ENCODE peak calls at places on chromosome 19, in eight cellular contexts. B is activated gamma-delta T cell treated with anti-CD3 and anti-CD28 coated beads, Interleukin-2, amount 50 U/mL, for 16 hours; Y is neural crest cell; O is T-cell; P is stimulated activated CD8-positive, alpha-beta memory T cell treated with anti-CD3 and anti-CD28 coated beads, Interleukin-7, amount 100 ng/mL, for 24 hours; N is tibial nerve; S is effector CD4-positive, alpha-beta T cell; U is tibial artery. Z is an unnamed sample.

GRCh38 chr19:44374789-44375188 is 18.3 kb upstream of the ZNF112 start:
- DNase-seq in S (no peak), N (no peak), O (no peak), Y (no peak), U (no peak), P (no peak), B (no peak), Z (no peak)

GRCh38 chr19:49064768-49065611 is at the start of gene NTF4:
- DNase-seq in N (no peak), Y (peak), O (no peak), P (no peak), B (no peak), S (no peak), U (no peak), Z (peak)

GRCh38 chr19:8831373-8831772 is 731 bp downstream of the ZNF558 start:
- DNase-seq in Y (no peak), B (no peak), O (no peak), U (no peak), S (no peak), P (no peak), N (no peak), Z (no peak)

GRCh38 chr19:53156888-53157287 is 2.0 kb downstream of the ZNF347 start:
- DNase-seq in U (no peak), P (no peak), S (no peak), N (no peak), Y (no peak), B (no peak), O (no peak), Z (no peak)

GRCh38 chr19:35975608-35976214 is 19.3 kb upstream of the SDHAF1 start:
- DNase-seq in N (no peak), S (no peak), P (no peak), Y (no peak), O (no peak), B (no peak), U (no peak), Z (no peak)

GRCh38 chr19:44741258-44741731 is 7.2 kb upstream of the BCL3 start:
- DNase-seq in N (no peak), P (no peak), U (no peak), S (no peak), O (no peak), B (no peak), Y (no peak), Z (no peak)

GRCh38 chr19:36059180-36059910 is 4.6 kb downstream of the WDR62 start:
- DNase-seq in U (no peak), P (no peak), N (no peak), O (no peak), Y (no peak), B (no peak), S (no peak), Z (no peak)

GRCh38 chr19:3358919-3359849 is 7.2 kb upstream of the NFIC start:
- DNase-seq in P (no peak), B (peak), O (peak), Y (no peak), U (peak), S (peak), N (peak), Z (peak)

GRCh38 chr19:31140717-31141116 is 208.5 kb downstream of the TSHZ3 start:
- DNase-seq in N (no peak), S (no peak), P (no peak), Y (no peak), O (no peak), B (no peak), U (no peak), Z (peak)

GRCh38 chr19:18309525-18310064 is 13.3 kb downstream of the LSM4 start:
- DNase-seq in N (no peak), Y (no peak), O (no peak), U (no peak), S (no peak), P (no peak), B (no peak), Z (no peak)

GRCh38 chr19:27815985-27816384 is 1397.0 kb downstream of the UQCRFS1 start:
- DNase-seq in U (no peak), B (no peak), S (no peak), N (no peak), P (no peak), O (no peak), Y (no peak), Z (no peak)

GRCh38 chr19:48873476-48874308 is 1.5 kb downstream of the PPP1R15A start:
- DNase-seq in Y (no peak), P (no peak), B (no peak), U (no peak), O (no peak), S (no peak), N (no peak), Z (no peak)

GRCh38 chr19:35169226-35169995 is 14.9 kb downstream of the FXYD5 start:
- DNase-seq in U (no peak), O (no peak), B (no peak), N (no peak), S (no peak), Y (no peak), P (no peak), Z (no peak)

GRCh38 chr19:343941-344624 is 513 bp downstream of the MIER2 start:
- DNase-seq in B (no peak), U (no peak), Y (peak), O (peak), P (no peak), S (peak), N (no peak), Z (peak)

GRCh38 chr19:34375598-34375997 is 10.6 kb downstream of the GPI start:
- DNase-seq in S (no peak), Y (no peak), O (no peak), B (no peak), U (no peak), P (no peak), N (no peak), Z (no peak)

GRCh38 chr19:6765738-6766356 is 1.4 kb downstream of the SH2D3A start:
- DNase-seq in U (no peak), B (no peak), Y (no peak), N (no peak), S (peak), O (peak), P (no peak), Z (no peak)

GRCh38 chr19:3982701-3983541 is 2.3 kb downstream of the EEF2 start:
- DNase-seq in O (no peak), S (no peak), N (no peak), B (no peak), Y (no peak), U (peak), P (no peak), Z (no peak)

GRCh38 chr19:32868206-32868950 is 1.2 kb downstream of the SLC7A9 start:
- DNase-seq in P (no peak), N (no peak), Y (no peak), O (no peak), B (no peak), S (no peak), U (peak), Z (no peak)

GRCh38 chr19:7554990-7555864 is 19.7 kb downstream of the PNPLA6 start:
- DNase-seq in Y (no peak), N (no peak), S (no peak), O (no peak), U (no peak), B (no peak), P (no peak), Z (peak)

GRCh38 chr19:3175761-3176714 is 2.5 kb upstream of the S1PR4 start:
- DNase-seq in Y (no peak), B (no peak), P (no peak), O (no peak), U (no peak), N (no peak), S (peak), Z (no peak)

GRCh38 chr19:12065100-12065538 is 588 bp downstream of the ZNF844 start:
- DNase-seq in O (peak), U (peak), Y (peak), P (no peak), S (no peak), B (no peak), N (no peak), Z (no peak)

GRCh38 chr19:49348305-49349188 is 13.3 kb downstream of the CD37 start:
- DNase-seq in S (no peak), N (no peak), P (no peak), U (no peak), O (no peak), B (no peak), Y (no peak), Z (no peak)

GRCh38 chr19:41476583-41476982 is 33.6 kb downstream of the ERICH4 start:
- DNase-seq in N (no peak), U (no peak), B (no peak), Y (no peak), O (no peak), P (no peak), S (no peak), Z (no peak)

GRCh38 chr19:31819837-31820236 is 470.6 kb upstream of the TSHZ3 start:
- DNase-seq in S (no peak), Y (no peak), P (no peak), U (no peak), O (no peak), B (no peak), N (no peak), Z (no peak)

GRCh38 chr19:9914001-9914314 is 22.4 kb downstream of the OLFM2 start:
- DNase-seq in Y (no peak), U (no peak), S (no peak), P (no peak), B (no peak), O (no peak), N (no peak), Z (no peak)

GRCh38 chr19:17454579-17454978 is 6.1 kb upstream of the TMEM221 start:
- DNase-seq in P (no peak), U (no peak), S (no peak), N (no peak), O (no peak), Y (no peak), B (no peak), Z (no peak)

GRCh38 chr19:46992699-46993535 is 26.7 kb upstream of the NPAS1 start:
- DNase-seq in P (no peak), B (no peak), Y (no peak), O (no peak), U (no peak), N (no peak), S (no peak), Z (no peak)

GRCh38 chr19:5092444-5092843 is 123.5 kb downstream of the KDM4B start:
- DNase-seq in S (no peak), P (no peak), N (no peak), O (no peak), U (no peak), B (no peak), Y (no peak), Z (no peak)

GRCh38 chr19:13506550-13506878 is 235 bp upstream of the CACNA1A start:
- DNase-seq in U (no peak), Y (no peak), N (no peak), O (no peak), B (no peak), P (no peak), S (no peak), Z (no peak)

GRCh38 chr19:29878973-29879654 is 62.9 kb upstream of the URI1 start:
- DNase-seq in Y (no peak), P (no peak), B (no peak), N (no peak), S (no peak), O (no peak), U (peak), Z (no peak)

GRCh38 chr19:49469828-49470614 is 4.0 kb upstream of the FLT3LG start:
- DNase-seq in Y (no peak), U (no peak), N (no peak), B (peak), S (peak), O (peak), P (no peak), Z (no peak)

GRCh38 chr19:40257096-40257517 is 28.0 kb downstream of the AKT2 start:
- DNase-seq in U (no peak), B (no peak), Y (no peak), O (no peak), P (no peak), N (no peak), S (no peak), Z (no peak)

GRCh38 chr19:41449079-41449864 is 6.3 kb downstream of the ERICH4 start:
- DNase-seq in B (peak), U (peak), O (peak), S (peak), N (peak), Y (peak), P (peak), Z (peak)

Z was measured in 8988T.